ENCODE peak calls at places on chromosomes 13 and 19, in five cellular contexts. One of them, this sample, is unnamed.

GRCh38 chr13:94661396-94661795 is 50.9 kb downstream of the SOX21 start:
- DNase-seq in NCI-H187 treated with DMSO at 0.1 percent for 48 hours: no peak
- DNase-seq in RWPE2: no peak
- DNase-seq in cardiac muscle cell: no peak
- DNase-seq in neuronal stem cell: no peak
- DNase-seq in this sample: no peak

GRCh38 chr19:3443840-3444694 is 36.3 kb downstream of the SMIM24 start:
- DNase-seq in NCI-H187 treated with DMSO at 0.1 percent for 48 hours: no peak
- DNase-seq in RWPE2: no peak
- DNase-seq in cardiac muscle cell: peak
- DNase-seq in neuronal stem cell: peak
- DNase-seq in this sample: no peak

GRCh38 chr19:906480-906879 is 6.5 kb downstream of the R3HDM4 start:
- DNase-seq in NCI-H187 treated with DMSO at 0.1 percent for 48 hours: no peak
- DNase-seq in RWPE2: no peak
- DNase-seq in cardiac muscle cell: no peak
- DNase-seq in neuronal stem cell: no peak
- DNase-seq in this sample: no peak

GRCh38 chr13:105579821-105580707 is 955.4 kb downstream of the EFNB2 start:
- DNase-seq in NCI-H187 treated with DMSO at 0.1 percent for 48 hours: no peak
- DNase-seq in RWPE2: no peak
- DNase-seq in cardiac muscle cell: no peak
- DNase-seq in neuronal stem cell: no peak
- DNase-seq in this sample: no peak

GRCh38 chr19:51181913-51182419 is 39.9 kb downstream of the SIGLEC7 start:
- DNase-seq in NCI-H187 treated with DMSO at 0.1 percent for 48 hours: no peak
- DNase-seq in RWPE2: no peak
- DNase-seq in cardiac muscle cell: no peak
- DNase-seq in neuronal stem cell: no peak
- DNase-seq in this sample: no peak

GRCh38 chr13:93977986-93978385 is 501.5 kb downstream of the DCT start:
- DNase-seq in NCI-H187 treated with DMSO at 0.1 percent for 48 hours: no peak
- DNase-seq in RWPE2: no peak
- DNase-seq in cardiac muscle cell: no peak
- DNase-seq in neuronal stem cell: no peak
- DNase-seq in this sample: no peak

GRCh38 chr19:2532252-2533071 is 56.5 kb downstream of the GADD45B start:
- DNase-seq in NCI-H187 treated with DMSO at 0.1 percent for 48 hours: no peak
- DNase-seq in RWPE2: no peak
- DNase-seq in cardiac muscle cell: no peak
- DNase-seq in neuronal stem cell: no peak
- DNase-seq in this sample: no peak

GRCh38 chr19:46766569-46767317 is 20.5 kb upstream of the STRN4 start:
- DNase-seq in NCI-H187 treated with DMSO at 0.1 percent for 48 hours: no peak
- DNase-seq in RWPE2: no peak
- DNase-seq in cardiac muscle cell: peak
- DNase-seq in neuronal stem cell: no peak
- DNase-seq in this sample: no peak

GRCh38 chr13:20053016-20053415 is 94.5 kb downstream of the ZMYM2 start:
- DNase-seq in NCI-H187 treated with DMSO at 0.1 percent for 48 hours: no peak
- DNase-seq in RWPE2: no peak
- DNase-seq in cardiac muscle cell: peak
- DNase-seq in neuronal stem cell: no peak
- DNase-seq in this sample: no peak

GRCh38 chr19:28727133-28727834 is 485.7 kb downstream of the UQCRFS1 start:
- DNase-seq in NCI-H187 treated with DMSO at 0.1 percent for 48 hours: no peak
- DNase-seq in RWPE2: no peak
- DNase-seq in cardiac muscle cell: peak
- DNase-seq in neuronal stem cell: peak
- DNase-seq in this sample: no peak